ENCODE peak calls at places on chromosomes 3 and 15, in seven cellular contexts. K is H9, F is neuronal stem cell, Y is trophoblast cell, U is IMR-90, J is mesendoderm, V is H1. Z is an unnamed sample.

GRCh38 chr3:98733055-98733777 is 29.9 kb upstream of the ST3GAL6 start:
- DNase-seq in J (peak), Y (no peak), K (no peak), V (peak), U (no peak), F (peak), Z (peak)

GRCh38 chr3:172138792-172139507 is 99.6 kb downstream of the FNDC3B start:
- DNase-seq in J (peak), V (no peak), U (peak), F (no peak), Y (peak), K (no peak), Z (peak)

GRCh38 chr3:120846073-120846472 is 61.9 kb upstream of the STXBP5L start:
- DNase-seq in J (peak), U (no peak), Y (no peak), K (peak), F (peak), V (peak), Z (no peak)

GRCh38 chr15:84023636-84024035 is 211.9 kb upstream of the GOLGA6L4 start:
- DNase-seq in U (peak), V (peak), Y (peak), F (no peak), J (peak), K (no peak), Z (peak)

GRCh38 chr15:51108933-51109550 is 14.3 kb upstream of the TNFAIP8L3 start:
- DNase-seq in F (no peak), J (no peak), K (no peak), V (no peak), Y (no peak), U (peak), Z (peak)

GRCh38 chr15:22979069-22979698 is 984 bp downstream of the CYFIP1 start:
- DNase-seq in K (peak), J (peak), Y (peak), U (peak), V (peak), F (peak), Z (peak)

GRCh38 chr3:114147281-114147680 is 31.6 kb downstream of the DRD3 start:
- DNase-seq in F (no peak), V (peak), U (no peak), Y (no peak), K (peak), J (no peak), Z (no peak)

GRCh38 chr3:77159182-77159581 is 119.3 kb downstream of the ROBO2 start:
- DNase-seq in F (no peak), J (peak), U (no peak), V (no peak), K (no peak), Y (no peak), Z (peak)

GRCh38 chr15:52101542-52102340 is 10.8 kb downstream of the BCL2L10 start:
- DNase-seq in K (no peak), J (no peak), Y (no peak), V (no peak), U (no peak), F (no peak), Z (no peak)

GRCh38 chr3:189222927-189223706 is 51.3 kb downstream of the TPRG1 start:
- DNase-seq in J (no peak), F (no peak), K (no peak), U (no peak), V (no peak), Y (no peak), Z (no peak)

GRCh38 chr15:94352940-94353820 is 121.8 kb downstream of the MCTP2 start:
- DNase-seq in U (peak), J (no peak), F (no peak), V (no peak), K (no peak), Y (no peak), Z (no peak)

GRCh38 chr3:115146418-115147328 is at the start of gene ZBTB20:
- DNase-seq in F (peak), V (peak), K (peak), U (peak), J (peak), Y (peak), Z (peak)

DNA sequence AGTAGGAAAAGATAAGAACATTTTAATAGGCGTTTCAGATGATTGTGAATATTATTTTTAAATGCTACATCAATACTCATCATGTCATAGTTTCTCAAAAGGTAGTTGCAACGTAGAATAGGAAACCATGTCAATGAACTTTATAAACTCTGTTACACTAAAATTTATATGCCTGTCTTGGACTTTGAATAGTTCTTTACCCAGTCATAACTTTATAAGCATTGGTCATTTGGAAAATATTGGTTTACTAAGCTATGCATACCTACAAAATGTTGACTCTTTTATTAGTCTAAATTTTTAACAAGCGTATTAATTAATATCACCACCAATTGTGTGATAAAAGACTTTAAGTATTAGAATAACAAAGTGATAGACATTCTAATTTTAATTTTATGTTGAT is 293.5 kb downstream of the CGGBP1 start:
- DNase-seq in U (no peak), F (no peak), V (no peak), Y (no peak), J (no peak), K (no peak), Z (no peak)
- H2BK5ac ChIP-seq in U (no peak), F (no peak), V (no peak), Y (no peak), J (no peak), K (no peak), Z (no peak)

DNA sequence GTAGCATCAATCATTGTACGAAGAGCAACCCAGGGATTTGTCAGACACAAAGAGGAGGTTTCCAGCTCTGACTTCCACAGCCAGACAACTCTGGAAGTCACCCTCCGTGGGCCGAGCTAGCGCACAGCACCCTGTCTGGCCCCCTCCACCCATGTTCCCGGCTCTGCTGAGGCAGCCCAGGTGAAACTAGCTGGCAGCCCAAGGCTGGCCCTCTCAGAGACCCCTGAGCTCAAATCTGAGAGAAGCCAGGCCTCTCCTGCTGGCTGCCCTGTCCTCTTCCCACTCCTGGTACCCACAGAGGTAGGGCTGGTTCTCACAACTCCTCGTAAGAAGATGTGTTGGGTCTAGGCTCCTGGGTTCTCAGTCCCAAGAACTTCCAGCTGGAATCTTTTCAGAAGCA is 157.0 kb upstream of the BNIP2 start:
- DNase-seq in U (no peak), Y (no peak), V (no peak), K (no peak), J (no peak), F (no peak), Z (no peak)
- H2BK5ac ChIP-seq in U (no peak), Y (no peak), V (no peak), K (no peak), J (no peak), F (no peak), Z (no peak)

GRCh38 chr3:96086018-96086417 is 728.4 kb upstream of the EPHA6 start:
- DNase-seq in V (no peak), J (no peak), Y (no peak), K (no peak), U (no peak), F (no peak), Z (no peak)
- H2BK5ac ChIP-seq in V (no peak), J (no peak), Y (no peak), K (no peak), U (no peak), F (no peak), Z (no peak)

DNA sequence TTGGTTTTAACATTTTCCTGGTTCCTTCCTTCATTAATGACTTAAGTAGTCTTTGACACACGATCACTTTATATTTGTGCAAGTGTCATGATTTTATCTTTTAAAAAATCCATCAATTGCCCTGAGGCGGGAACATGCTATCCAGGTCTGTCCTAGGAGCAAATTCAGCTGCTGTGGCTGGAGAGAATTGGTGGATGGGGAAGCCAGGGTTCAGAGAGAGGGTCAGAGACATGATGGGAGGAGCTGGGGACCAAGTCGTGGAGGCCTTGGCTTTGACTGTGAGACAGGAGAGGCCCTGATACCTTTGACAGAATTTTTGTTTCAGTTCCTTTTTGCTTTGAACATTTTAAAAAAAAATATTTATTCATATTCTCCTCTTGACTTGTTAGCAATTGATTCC is 89.0 kb downstream of the CHRNA7 start:
- DNase-seq in K (no peak), J (no peak), U (no peak), Y (no peak), F (no peak), V (no peak), Z (no peak)
- H2BK5ac ChIP-seq in K (no peak), J (no peak), U (no peak), Y (no peak), F (no peak), V (no peak), Z (no peak)

GRCh38 chr3:7568526-7569184 is 707.7 kb downstream of the GRM7 start:
- DNase-seq in Y (no peak), V (no peak), F (no peak), U (no peak), J (no peak), K (no peak), Z (no peak)

GRCh38 chr3:7573330-7573729 is 712.4 kb downstream of the GRM7 start:
- DNase-seq in J (no peak), V (no peak), K (no peak), U (no peak), F (no peak), Y (no peak), Z (no peak)

GRCh38 chr3:7577513-7577912 is 716.6 kb downstream of the GRM7 start:
- DNase-seq in K (no peak), F (no peak), J (no peak), V (no peak), Y (no peak), U (no peak), Z (no peak)

GRCh38 chr3:7576506-7576905 is 715.6 kb downstream of the GRM7 start:
- DNase-seq in K (no peak), U (no peak), J (no peak), Y (no peak), V (no peak), F (no peak), Z (no peak)

DNA sequence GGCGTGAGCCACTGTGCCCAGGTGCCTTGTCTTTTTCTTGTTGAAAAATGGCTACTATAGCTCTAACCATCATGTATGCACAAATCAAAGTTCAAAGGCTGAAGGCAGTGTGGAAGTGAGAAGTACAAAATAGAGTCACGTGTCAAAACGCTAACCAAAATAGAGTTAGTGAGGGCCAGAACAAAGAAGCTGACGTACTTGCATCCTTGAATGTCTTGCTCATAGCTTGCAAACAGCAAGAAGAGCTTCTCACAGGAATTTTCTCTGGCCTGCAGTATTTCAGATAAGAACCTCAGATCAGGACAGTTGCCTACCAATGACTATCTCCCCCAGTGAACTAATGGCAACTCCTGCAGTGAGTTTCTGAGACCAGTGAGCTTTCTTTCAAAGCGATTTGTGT is 713.5 kb downstream of the GRM7 start:
- DNase-seq in U (no peak), Y (no peak), J (peak), V (no peak), K (no peak), F (peak), Z (peak)
- H2BK5ac ChIP-seq in U (no peak), Y (no peak), J (no peak), V (no peak), K (no peak), F (no peak), Z (no peak)

GRCh38 chr15:34709866-34710265 is 44.9 kb downstream of the GJD2 start:
- DNase-seq in F (no peak), K (no peak), J (no peak), Y (no peak), U (peak), V (no peak), Z (peak)

GRCh38 chr15:34714476-34715121 is 40.2 kb downstream of the GJD2 start:
- DNase-seq in V (no peak), J (no peak), K (no peak), Y (no peak), U (no peak), F (no peak), Z (no peak)

GRCh38 chr15:34716111-34716510 is 38.7 kb downstream of the GJD2 start:
- DNase-seq in F (no peak), V (no peak), U (no peak), K (no peak), Y (no peak), J (no peak), Z (no peak)

GRCh38 chr15:34717729-34718128 is 37.1 kb downstream of the GJD2 start:
- DNase-seq in J (no peak), K (no peak), U (peak), V (no peak), F (no peak), Y (no peak), Z (no peak)

GRCh38 chr15:34713635-34714034 is 41.2 kb downstream of the GJD2 start:
- DNase-seq in F (no peak), U (no peak), J (no peak), K (no peak), V (no peak), Y (no peak), Z (no peak)
- H2BK5ac ChIP-seq in F (no peak), U (no peak), J (no peak), K (no peak), V (no peak), Y (no peak), Z (no peak)

GRCh38 chr3:197858133-197858532 is 67.1 kb downstream of the LRCH3 start:
- DNase-seq in J (no peak), V (no peak), F (no peak), U (no peak), Y (no peak), K (no peak), Z (no peak)

GRCh38 chr3:197858598-197858997 is 67.5 kb downstream of the LRCH3 start:
- DNase-seq in V (no peak), U (no peak), J (peak), F (no peak), K (peak), Y (no peak), Z (no peak)

GRCh38 chr3:197856199-197856816 is 65.3 kb downstream of the LRCH3 start:
- DNase-seq in K (no peak), F (no peak), J (no peak), U (no peak), Y (no peak), V (no peak), Z (no peak)

DNA sequence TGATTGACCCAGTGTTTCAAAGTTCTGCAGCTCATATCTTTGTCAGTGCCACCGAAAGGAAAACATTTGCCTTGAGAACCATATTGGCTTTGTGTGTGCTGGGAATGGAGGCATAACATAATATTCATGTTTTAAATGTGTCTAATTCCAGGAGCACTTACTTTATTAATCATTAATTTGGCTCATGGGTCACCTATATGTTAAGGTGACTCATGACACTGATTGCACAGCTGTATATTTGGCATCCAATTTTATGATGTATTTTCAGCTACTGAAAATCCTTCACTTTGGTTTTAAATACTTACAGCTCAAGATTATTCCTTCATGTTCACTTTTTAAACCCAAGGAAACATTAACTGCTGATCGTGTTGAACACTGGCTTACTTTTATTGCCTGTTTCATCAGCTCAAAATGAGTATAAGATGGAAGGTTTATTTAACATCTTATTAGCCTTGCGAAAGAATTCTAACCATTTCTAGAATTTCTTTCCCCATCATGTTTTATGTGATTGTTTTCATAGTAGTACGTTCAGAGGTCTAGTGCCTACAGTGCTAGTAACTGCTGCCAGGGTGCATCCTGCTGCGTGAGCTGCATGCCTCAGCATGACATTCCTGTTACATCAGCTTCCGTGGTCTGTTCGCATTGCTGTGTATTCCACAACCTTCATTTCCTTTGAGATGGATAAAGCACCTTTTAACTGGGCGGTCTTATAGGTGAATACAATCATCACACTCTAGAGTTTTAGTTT is 63.7 kb downstream of the LRCH3 start:
- DNase-seq in K (peak), U (peak), Y (peak), F (no peak), V (no peak), J (peak), Z (peak)
- H2BK5ac ChIP-seq in K (peak), U (peak), Y (no peak), F (no peak), V (peak), J (peak), Z (no peak)

GRCh38 chr3:183579967-183580720 is 24.6 kb upstream of the KLHL6 start:
- DNase-seq in J (no peak), U (no peak), Y (no peak), F (no peak), K (no peak), V (no peak), Z (no peak)
- H2BK5ac ChIP-seq in J (no peak), U (no peak), Y (no peak), F (no peak), K (no peak), V (no peak), Z (no peak)

GRCh38 chr3:64355473-64355872 is 130.2 kb upstream of the PRICKLE2 start:
- DNase-seq in U (peak), K (no peak), Y (no peak), V (no peak), J (no peak), F (no peak), Z (peak)
- H2BK5ac ChIP-seq in U (peak), K (no peak), Y (peak), V (no peak), J (no peak), F (no peak), Z (no peak)